ENCODE peak calls at places on chromosome 14, in six cellular contexts. S is A549, B is H1, T is endothelial cell of umbilical vein, C is HepG2, F is K562. E is an unnamed sample.

GRCh38 chr14:91897121-91897701 is 29.9 kb upstream of the TC2N start:
- DNase-seq in S (peak), B (no peak), T (peak), C (no peak), F (no peak), E (no peak)

GRCh38 chr14:21846227-21846885 is 172.7 kb upstream of the OR4E1 start:
- DNase-seq in S (peak), B (peak), T (peak), C (peak), F (peak), E (peak)

GRCh38 chr14:61611880-61612630 is 83.3 kb upstream of the HIF1A start:
- DNase-seq in S (no peak), B (no peak), T (no peak), C (no peak), F (no peak), E (no peak)

GRCh38 chr14:60266021-60266937 is 17.3 kb downstream of the PPM1A start:
- DNase-seq in S (no peak), B (no peak), T (peak), C (peak), F (peak), E (peak)

GRCh38 chr14:76908834-76909233 is 82.6 kb downstream of the LRRC74A start:
- DNase-seq in S (peak), B (no peak), T (no peak), C (no peak), F (no peak), E (no peak)

GRCh38 chr14:101518611-101519048 is 42.7 kb upstream of the DIO3 start:
- DNase-seq in S (no peak), B (no peak), T (no peak), C (no peak), F (no peak), E (no peak)

GRCh38 chr14:92280554-92281262 is 42.3 kb upstream of the SLC24A4 start:
- DNase-seq in S (no peak), B (no peak), T (no peak), C (no peak), F (no peak), E (no peak)

GRCh38 chr14:20606190-20606901 is 15.2 kb upstream of the RNASE12 start:
- DNase-seq in S (peak), B (peak), T (peak), C (peak), F (no peak), E (peak)

GRCh38 chr14:67409461-67409860 is 2.5 kb downstream of the PLEK2 start:
- DNase-seq in S (no peak), B (no peak), T (no peak), C (no peak), F (no peak), E (no peak)

GRCh38 chr14:101125719-101126375 is 222.3 kb upstream of the RTL1 start:
- DNase-seq in S (no peak), B (peak), T (no peak), C (no peak), F (no peak), E (no peak)

GRCh38 chr14:99803106-99803437 is 9.9 kb downstream of the EML1 start:
- DNase-seq in S (no peak), B (no peak), T (no peak), C (no peak), F (no peak), E (no peak)

GRCh38 chr14:61267336-61267735 is 13.8 kb downstream of the TMEM30B start:
- DNase-seq in S (no peak), B (no peak), T (no peak), C (no peak), F (no peak), E (no peak)

GRCh38 chr14:99118946-99119345 is 153.1 kb downstream of the BCL11B start:
- DNase-seq in S (no peak), B (peak), T (no peak), C (no peak), F (no peak), E (no peak)

GRCh38 chr14:90381011-90381790 is 15.6 kb upstream of the CALM1 start:
- DNase-seq in S (no peak), B (no peak), T (no peak), C (peak), F (no peak), E (no peak)

GRCh38 chr14:24425704-24426103 is 3.8 kb downstream of the CBLN3 start:
- DNase-seq in S (peak), B (no peak), T (peak), C (peak), F (peak), E (no peak)

GRCh38 chr14:27371209-27371608 is 773.4 kb upstream of the NOVA1 start:
- DNase-seq in S (no peak), B (no peak), T (no peak), C (no peak), F (no peak), E (no peak)

GRCh38 chr14:89787525-89787924 is 167.0 kb downstream of the EFCAB11 start:
- DNase-seq in S (no peak), B (peak), T (no peak), C (no peak), F (no peak), E (no peak)

GRCh38 chr14:75123991-75124390 is 2.9 kb downstream of the NEK9 start:
- DNase-seq in S (peak), B (no peak), T (peak), C (no peak), F (peak), E (no peak)

GRCh38 chr14:81302613-81303012 is 81.9 kb upstream of the GTF2A1 start:
- DNase-seq in S (peak), B (no peak), T (no peak), C (peak), F (peak), E (no peak)

GRCh38 chr14:52103416-52103815 is 34.6 kb upstream of the NID2 start:
- DNase-seq in S (no peak), B (no peak), T (no peak), C (no peak), F (no peak), E (no peak)

GRCh38 chr14:96944297-96944696 is 147.1 kb downstream of the VRK1 start:
- DNase-seq in S (no peak), B (no peak), T (no peak), C (no peak), F (no peak), E (no peak)

GRCh38 chr14:47619397-47619796 is 56.0 kb downstream of the MDGA2 start:
- DNase-seq in S (no peak), B (no peak), T (no peak), C (no peak), F (no peak), E (no peak)

GRCh38 chr14:69612014-69612758 is 790 bp downstream of the SUSD6 start:
- DNase-seq in S (no peak), B (no peak), T (peak), C (no peak), F (no peak), E (peak)

GRCh38 chr14:89621009-89621421 is 204.0 kb upstream of the FOXN3 start:
- DNase-seq in S (no peak), B (no peak), T (no peak), C (no peak), F (no peak), E (no peak)

GRCh38 chr14:37599527-37600368 is 4.3 kb downstream of the TTC6 start:
- DNase-seq in S (no peak), B (peak), T (no peak), C (no peak), F (no peak), E (peak)

GRCh38 chr14:76867536-76868452 is 41.6 kb downstream of the LRRC74A start:
- DNase-seq in S (no peak), B (no peak), T (no peak), C (no peak), F (no peak), E (no peak)

GRCh38 chr14:100529561-100530031 is 57.6 kb downstream of the BEGAIN start:
- DNase-seq in S (no peak), B (no peak), T (no peak), C (no peak), F (no peak), E (peak)

GRCh38 chr14:64060648-64061096 is 207.9 kb downstream of the SYNE2 start:
- DNase-seq in S (peak), B (peak), T (peak), C (peak), F (peak), E (peak)

GRCh38 chr14:54354096-54354495 is 42.7 kb upstream of the CDKN3 start:
- DNase-seq in S (no peak), B (peak), T (no peak), C (peak), F (no peak), E (no peak)

GRCh38 chr14:29486132-29486531 is 441.5 kb downstream of the PRKD1 start:
- DNase-seq in S (no peak), B (no peak), T (no peak), C (no peak), F (no peak), E (no peak)

GRCh38 chr14:61461808-61462275 is 140.5 kb downstream of the PRKCH start:
- DNase-seq in S (peak), B (peak), T (peak), C (peak), F (peak), E (no peak)

GRCh38 chr14:75042040-75042439 is 9.2 kb downstream of the MLH3 start:
- DNase-seq in S (peak), B (no peak), T (peak), C (no peak), F (no peak), E (no peak)

GRCh38 chr14:104016873-104017650 is 68.4 kb upstream of the ASPG start:
- DNase-seq in S (no peak), B (no peak), T (no peak), C (no peak), F (no peak), E (no peak)

GRCh38 chr14:65840118-65840751 is 427.7 kb downstream of the FUT8 start:
- DNase-seq in S (no peak), B (no peak), T (no peak), C (no peak), F (no peak), E (no peak)

GRCh38 chr14:37864861-37865718 is 269.7 kb downstream of the TTC6 start:
- DNase-seq in S (peak), B (no peak), T (no peak), C (peak), F (no peak), E (no peak)

GRCh38 chr14:49447725-49448124 is 138.5 kb downstream of the RPS29 start:
- DNase-seq in S (no peak), B (no peak), T (no peak), C (no peak), F (no peak), E (no peak)

GRCh38 chr14:36028218-36028617 is 148.3 kb downstream of the PTCSC3 start:
- DNase-seq in S (peak), B (no peak), T (no peak), C (no peak), F (no peak), E (peak)

GRCh38 chr14:83483063-83483462 is 1949.4 kb upstream of the SEL1L start:
- DNase-seq in S (no peak), B (no peak), T (no peak), C (no peak), F (no peak), E (no peak)

GRCh38 chr14:100779691-100780080 is 46.2 kb upstream of the MEG3 start:
- DNase-seq in S (no peak), B (no peak), T (no peak), C (no peak), F (no peak), E (no peak)

GRCh38 chr14:23162005-23162404 is 21.5 kb downstream of the SLC7A8 start:
- DNase-seq in S (no peak), B (no peak), T (no peak), C (no peak), F (no peak), E (no peak)
- TF ChIP-seq JUN in S (no peak), B (no peak), T (no peak), C (no peak), F (no peak), E (no peak)

GRCh38 chr14:56471056-56471455 is 108.5 kb upstream of the TMEM260 start:
- DNase-seq in S (no peak), B (no peak), T (no peak), C (no peak), F (no peak), E (no peak)

DNA sequence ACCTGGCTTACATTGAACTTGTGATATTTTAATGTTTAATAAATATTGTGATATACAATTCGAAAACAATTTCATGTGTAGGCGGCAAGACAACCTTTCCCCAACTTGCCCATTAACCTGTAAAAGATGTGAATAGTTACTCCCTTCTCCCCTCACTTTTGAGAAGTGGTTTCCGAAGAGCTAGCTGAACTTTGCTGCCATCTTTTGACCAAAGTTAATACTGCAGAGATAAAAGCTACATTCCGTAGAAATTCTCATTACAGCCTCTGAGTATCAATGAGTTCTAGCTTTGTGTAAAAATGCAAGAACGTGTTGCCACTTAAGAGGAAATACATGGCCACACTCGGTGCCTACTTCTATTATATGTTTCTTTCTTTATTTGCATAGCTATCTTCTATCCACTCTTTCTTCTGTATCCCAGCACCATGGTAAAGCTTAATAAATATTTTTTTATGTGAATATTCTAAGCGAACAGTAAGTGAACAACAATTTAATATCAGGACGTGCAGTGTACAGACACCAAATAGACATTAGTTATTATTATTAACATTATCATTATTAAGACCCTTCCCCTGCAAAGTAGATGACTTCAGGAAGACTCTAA is 105.1 kb upstream of the TMEM260 start:
- DNase-seq in S (peak), B (no peak), T (peak), C (peak), F (peak), E (no peak)
- TF ChIP-seq JUN in S (no peak), B (no peak), T (no peak), C (no peak), F (no peak), E (no peak)

GRCh38 chr14:32224731-32225377 is 21.8 kb upstream of the RNU6-8 start:
- DNase-seq in S (peak), B (no peak), T (peak), C (peak), F (peak), E (peak)
- TF ChIP-seq JUN in S (no peak), B (no peak), T (no peak), C (no peak), F (no peak), E (no peak)

GRCh38 chr14:72714871-72715214 is 179.1 kb downstream of the DPF3 start:
- DNase-seq in S (no peak), B (no peak), T (no peak), C (no peak), F (no peak), E (no peak)

GRCh38 chr14:72711936-72712335 is 182.0 kb downstream of the DPF3 start:
- DNase-seq in S (no peak), B (no peak), T (no peak), C (no peak), F (no peak), E (no peak)

GRCh38 chr14:72715215-72715909 is 178.5 kb downstream of the DPF3 start:
- DNase-seq in S (no peak), B (no peak), T (no peak), C (no peak), F (peak), E (no peak)

GRCh38 chr14:72715910-72716268 is 178.0 kb downstream of the DPF3 start:
- DNase-seq in S (no peak), B (no peak), T (no peak), C (no peak), F (no peak), E (no peak)

DNA sequence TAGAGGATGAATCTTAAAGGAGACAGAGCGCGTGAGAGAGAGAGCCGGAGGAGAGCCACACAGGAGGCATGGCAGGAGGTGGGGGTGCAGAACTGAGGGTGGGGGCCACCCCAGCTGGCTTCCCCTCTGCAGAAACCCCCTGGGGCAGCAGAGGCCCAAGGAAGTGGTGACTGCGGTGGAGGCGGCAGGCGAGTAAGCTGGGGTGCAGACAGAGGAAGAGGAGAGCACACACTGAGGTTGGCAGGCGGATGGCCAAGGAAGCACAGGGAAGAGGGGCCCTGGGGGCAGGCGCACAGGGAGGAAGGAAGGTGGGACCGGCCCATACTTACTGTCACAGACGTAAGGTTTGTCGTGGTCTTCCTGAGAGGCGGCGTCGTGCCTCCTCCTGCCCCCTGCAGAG is 179.8 kb downstream of the DPF3 start:
- DNase-seq in S (no peak), B (no peak), T (no peak), C (no peak), F (no peak), E (no peak)
- TF ChIP-seq JUN in S (no peak), B (no peak), T (no peak), C (no peak), F (no peak), E (no peak)

GRCh38 chr14:102775855-102776760 is 1.1 kb upstream of the TRAF3 start:
- DNase-seq in S (peak), B (no peak), T (peak), C (peak), F (no peak), E (no peak)
- TF ChIP-seq JUN in S (no peak), B (no peak), T (no peak), C (no peak), F (no peak), E (no peak)